ENCODE peak calls at places on chromosome 12, in eight cellular contexts. D, H, W, Z, T, F, G and C are unnamed samples.

GRCh38 chr12:103930787-103931536 is 752 bp downstream of the HSP90B1 start:
- DNase-seq in D (peak), H (no peak), W (no peak), Z (no peak), T (no peak), F (peak), G (peak), C (no peak)

GRCh38 chr12:132148368-132149045 is 4.2 kb downstream of the NOC4L start:
- DNase-seq in D (no peak), H (no peak), W (no peak), Z (no peak), T (no peak), F (no peak), G (no peak), C (no peak)

GRCh38 chr12:120971299-120972180 is 6.8 kb upstream of the HNF1A start:
- DNase-seq in D (peak), H (peak), W (peak), Z (peak), T (no peak), F (peak), G (no peak), C (no peak)

GRCh38 chr12:34400986-34401658 is 378.8 kb downstream of the ALG10 start:
- DNase-seq in D (no peak), H (no peak), W (no peak), Z (no peak), T (peak), F (peak), G (no peak), C (peak)

GRCh38 chr12:29627221-29627620 is 129.7 kb upstream of the OVCH1 start:
- DNase-seq in D (no peak), H (no peak), W (no peak), Z (no peak), T (no peak), F (no peak), G (no peak), C (no peak)

GRCh38 chr12:48388938-48389337 is 38.2 kb upstream of the ZNF641 start:
- DNase-seq in D (peak), H (no peak), W (no peak), Z (peak), T (no peak), F (no peak), G (no peak), C (no peak)

GRCh38 chr12:94516985-94517384 is 57.3 kb upstream of the CEP83 start:
- DNase-seq in D (peak), H (no peak), W (peak), Z (peak), T (no peak), F (no peak), G (no peak), C (no peak)

GRCh38 chr12:64390275-64390851 is at the start of gene C12orf56:
- DNase-seq in D (no peak), H (no peak), W (no peak), Z (peak), T (no peak), F (no peak), G (no peak), C (no peak)

DNA sequence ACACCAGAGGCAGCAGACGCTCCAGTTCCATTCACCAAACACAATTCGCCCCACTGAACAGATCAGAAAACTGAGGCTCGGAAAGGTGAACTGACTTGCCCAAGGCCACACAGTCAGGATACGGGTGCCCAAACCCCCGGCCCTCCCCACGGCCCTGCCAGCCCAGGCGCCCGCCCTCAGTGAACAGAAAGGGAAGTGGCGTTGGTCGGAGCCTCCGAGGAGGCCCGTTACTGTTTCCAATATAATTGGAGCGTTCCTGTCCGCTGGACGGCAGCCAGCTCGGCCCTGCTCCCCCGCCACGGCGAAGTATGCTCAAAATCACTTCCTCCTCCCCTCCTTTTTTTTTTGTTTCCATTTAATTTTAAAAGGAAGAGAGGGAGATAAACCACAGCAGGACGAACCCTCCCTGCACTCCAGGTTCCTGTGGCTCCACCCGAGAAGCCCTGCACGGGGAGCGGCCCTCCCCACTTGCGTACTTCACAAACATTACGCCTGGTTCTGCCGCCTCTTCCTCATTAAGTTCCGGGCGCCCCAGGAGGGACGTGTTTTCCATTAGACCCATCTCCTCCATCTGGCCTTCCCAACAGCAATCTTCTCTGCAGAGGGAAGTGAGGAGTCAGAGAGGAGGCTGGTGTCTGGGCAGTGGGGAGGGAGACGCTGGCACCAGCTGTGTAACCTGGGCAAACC is 61.1 kb downstream of the NCOR2 start:
- DNase-seq in D (no peak), H (no peak), W (no peak), Z (peak), T (peak), F (peak), G (no peak), C (peak)
- TF ChIP-seq CTCF in D (no peak), H (no peak), W (no peak), Z (no peak), T (no peak), F (no peak), G (no peak), C (no peak)

GRCh38 chr12:62995097-62995496 is 60.1 kb upstream of the PPM1H start:
- DNase-seq in D (no peak), H (no peak), W (no peak), Z (no peak), T (no peak), F (no peak), G (no peak), C (no peak)
- TF ChIP-seq CTCF in D (no peak), H (no peak), W (no peak), Z (no peak), T (no peak), F (no peak), G (no peak), C (no peak)

GRCh38 chr12:110579239-110579888 is 3.8 kb downstream of the PPTC7 start:
- DNase-seq in D (peak), H (no peak), W (no peak), Z (no peak), T (no peak), F (no peak), G (no peak), C (no peak)

GRCh38 chr12:110581951-110582285 is 1.2 kb downstream of the PPTC7 start:
- DNase-seq in D (peak), H (no peak), W (no peak), Z (no peak), T (no peak), F (no peak), G (no peak), C (no peak)

GRCh38 chr12:110578522-110579238 is 4.4 kb downstream of the PPTC7 start:
- DNase-seq in D (no peak), H (no peak), W (peak), Z (no peak), T (no peak), F (no peak), G (no peak), C (no peak)

GRCh38 chr12:110577717-110578521 is 5.2 kb downstream of the PPTC7 start:
- DNase-seq in D (peak), H (no peak), W (peak), Z (peak), T (no peak), F (no peak), G (no peak), C (no peak)

GRCh38 chr12:110579889-110580253 is 3.2 kb downstream of the PPTC7 start:
- DNase-seq in D (no peak), H (no peak), W (no peak), Z (no peak), T (no peak), F (no peak), G (no peak), C (no peak)
- TF ChIP-seq CTCF in D (no peak), H (no peak), W (no peak), Z (no peak), T (no peak), F (no peak), G (no peak), C (no peak)

DNA sequence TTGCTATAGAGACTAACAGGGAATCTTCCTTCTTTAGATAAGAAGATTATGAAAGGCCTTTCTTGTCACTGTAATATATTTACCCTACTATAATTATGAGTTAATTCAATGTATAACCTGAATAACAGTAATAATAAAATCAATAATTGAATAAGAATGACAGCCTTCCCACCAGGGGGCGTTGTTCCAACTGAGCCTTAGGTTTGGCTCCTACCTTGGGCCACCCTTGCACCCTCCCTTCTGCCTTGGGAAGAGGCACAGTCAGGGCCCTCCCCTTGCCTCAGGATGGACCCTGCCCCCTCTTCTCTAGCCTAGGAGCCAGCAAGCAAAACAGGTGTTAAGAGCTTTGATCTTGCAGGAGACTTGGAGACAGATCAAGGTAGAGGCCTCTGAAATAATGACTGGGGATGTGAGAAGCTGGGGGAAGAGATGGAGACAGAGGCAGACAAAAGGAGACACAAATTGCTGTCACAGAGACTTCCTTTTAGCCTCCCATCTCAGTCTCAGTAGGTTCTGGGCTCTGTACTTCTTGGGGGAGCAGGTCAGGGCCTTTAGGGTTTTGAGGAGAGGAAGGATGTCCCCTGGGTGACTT is 40.1 kb upstream of the CISTR start:
- DNase-seq in D (peak), H (no peak), W (peak), Z (no peak), T (no peak), F (no peak), G (peak), C (no peak)
- TF ChIP-seq CTCF in D (peak), H (peak), W (peak), Z (peak), T (peak), F (peak), G (peak), C (no peak)

GRCh38 chr12:100141666-100141997 is 1.0 kb downstream of the BLTP3B start:
- DNase-seq in D (peak), H (peak), W (peak), Z (peak), T (no peak), F (no peak), G (no peak), C (no peak)

GRCh38 chr12:100142851-100143559 is at the start of gene BLTP3B:
- DNase-seq in D (peak), H (peak), W (peak), Z (peak), T (peak), F (peak), G (peak), C (peak)

GRCh38 chr12:100145643-100146042 is 3.0 kb upstream of the BLTP3B start:
- DNase-seq in D (no peak), H (no peak), W (no peak), Z (no peak), T (no peak), F (no peak), G (no peak), C (no peak)

GRCh38 chr12:100138048-100138907 is 4.4 kb downstream of the BLTP3B start:
- DNase-seq in D (peak), H (no peak), W (no peak), Z (no peak), T (no peak), F (no peak), G (no peak), C (no peak)

GRCh38 chr12:100141998-100142850 is 450 bp downstream of the BLTP3B start:
- DNase-seq in D (no peak), H (no peak), W (no peak), Z (no peak), T (peak), F (peak), G (peak), C (no peak)
- TF ChIP-seq CTCF in D (no peak), H (no peak), W (no peak), Z (no peak), T (no peak), F (no peak), G (no peak), C (no peak)

DNA sequence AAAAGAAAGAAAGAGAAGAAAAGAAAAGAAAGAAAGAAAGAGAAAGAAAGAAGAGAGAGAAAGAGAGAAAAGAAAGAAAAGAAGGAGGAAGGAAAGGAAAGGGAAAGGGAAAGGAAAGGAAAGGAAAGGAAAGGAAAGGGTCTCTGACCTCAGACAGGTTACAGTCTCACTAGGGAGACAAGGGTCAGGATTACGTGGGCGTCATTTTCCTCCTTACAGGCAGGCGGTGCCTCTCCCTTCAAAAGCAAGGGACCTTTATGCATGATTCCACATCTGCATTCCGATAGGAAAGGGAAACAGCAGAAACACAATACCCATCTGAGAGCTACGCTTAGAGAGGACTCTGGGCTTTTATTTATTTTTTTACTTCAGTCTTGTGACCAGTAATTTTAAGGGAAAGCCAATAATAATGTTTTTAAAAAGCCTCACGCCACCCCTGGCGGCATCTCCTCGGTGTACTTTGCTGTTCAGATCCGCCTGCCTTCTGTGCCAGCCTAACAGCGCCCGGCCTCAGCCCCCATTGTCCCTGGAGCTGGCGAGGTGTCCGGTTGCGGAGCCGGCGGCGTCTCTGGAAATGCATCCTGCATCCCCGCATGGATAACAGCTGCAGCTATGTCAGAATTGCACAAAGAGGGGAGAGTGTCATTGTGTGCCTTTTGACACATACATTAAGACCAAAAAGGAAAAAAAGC is 882 bp upstream of the HIP1R start:
- DNase-seq in D (peak), H (no peak), W (peak), Z (no peak), T (peak), F (peak), G (peak), C (no peak)
- TF ChIP-seq CTCF in D (no peak), H (peak), W (no peak), Z (no peak), T (no peak), F (no peak), G (peak), C (no peak)

DNA sequence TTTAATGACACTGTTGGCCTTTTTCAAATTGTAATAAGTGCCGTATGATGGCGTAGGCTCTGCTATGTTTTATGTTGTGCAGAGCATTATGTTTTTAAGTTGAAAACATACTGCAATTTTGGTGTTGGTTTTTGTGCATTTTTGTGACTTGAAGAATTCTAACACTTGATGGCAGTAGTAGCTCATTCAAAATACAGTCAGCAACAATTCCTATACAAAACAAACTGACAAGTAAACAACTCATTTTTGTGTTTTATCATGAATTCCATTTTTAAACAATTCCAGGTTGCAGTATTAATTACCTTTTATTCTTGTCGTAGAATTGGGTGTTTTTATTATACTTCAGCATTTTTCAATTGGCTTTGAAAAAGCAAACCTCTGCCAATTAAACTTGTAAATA is 4.0 kb upstream of the CCER1 start:
- DNase-seq in D (no peak), H (no peak), W (no peak), Z (no peak), T (no peak), F (no peak), G (no peak), C (no peak)
- TF ChIP-seq CTCF in D (no peak), H (no peak), W (peak), Z (no peak), T (no peak), F (no peak), G (no peak), C (no peak)

DNA sequence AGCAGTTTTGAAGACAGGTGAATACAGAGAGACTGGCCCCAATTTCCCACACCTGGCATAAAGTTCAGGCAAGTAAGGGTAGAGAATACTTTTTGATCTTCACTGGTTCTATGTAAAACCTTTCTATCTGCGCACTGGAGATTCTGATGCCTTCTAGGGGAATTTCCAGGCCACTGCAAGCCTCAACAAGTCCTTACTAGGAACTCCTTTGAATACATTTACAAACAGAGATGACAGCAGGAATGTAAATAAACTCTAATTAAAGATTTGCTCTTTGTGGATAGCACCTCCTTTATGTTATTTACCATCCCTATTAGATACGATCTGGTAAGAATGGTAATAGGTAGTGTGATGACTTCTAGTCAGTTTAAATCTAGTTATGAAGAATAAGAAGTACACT is 69.2 kb downstream of the NTN4 start:
- DNase-seq in D (peak), H (no peak), W (no peak), Z (no peak), T (no peak), F (no peak), G (no peak), C (no peak)
- TF ChIP-seq CTCF in D (no peak), H (peak), W (peak), Z (no peak), T (no peak), F (no peak), G (no peak), C (no peak)

GRCh38 chr12:129676411-129676810 is 227.4 kb downstream of the TMEM132D start:
- DNase-seq in D (no peak), H (no peak), W (no peak), Z (no peak), T (no peak), F (no peak), G (no peak), C (no peak)
- TF ChIP-seq CTCF in D (no peak), H (no peak), W (no peak), Z (no peak), T (no peak), F (no peak), G (no peak), C (no peak)